ENCODE peak calls at places on chromosomes 1 and 21, in seven cellular contexts. L, U, B, E, P, T and Y are unnamed samples.

GRCh38 chr1:112718691-112719418 is 3.7 kb upstream of the PPM1J start:
- DNase-seq in T (peak), U (peak), E (peak), P (no peak), B (peak), L (peak), Y (peak)

GRCh38 chr1:36803870-36804560 is 230.3 kb downstream of the GRIK3 start:
- DNase-seq in L (no peak), E (no peak), U (no peak), B (no peak), T (no peak), P (no peak), Y (no peak)

GRCh38 chr1:24992761-24993211 is 62.7 kb upstream of the RUNX3 start:
- DNase-seq in T (no peak), E (no peak), P (no peak), L (no peak), U (no peak), B (no peak), Y (no peak)

GRCh38 chr21:33241846-33242245 is 12.1 kb downstream of the IFNAR2 start:
- DNase-seq in L (no peak), P (no peak), E (no peak), B (no peak), T (no peak), U (no peak), Y (peak)

GRCh38 chr1:119040906-119041305 is 52.8 kb upstream of the TBX15 start:
- DNase-seq in U (no peak), L (no peak), E (no peak), P (no peak), B (no peak), T (no peak), Y (no peak)

GRCh38 chr1:8343464-8344001 is 25.6 kb downstream of the SLC45A1 start:
- DNase-seq in P (no peak), U (no peak), B (peak), E (peak), T (no peak), L (peak), Y (no peak)

GRCh38 chr1:10599194-10599861 is 124.6 kb downstream of the PEX14 start:
- DNase-seq in E (no peak), L (peak), B (peak), U (no peak), P (no peak), T (no peak), Y (no peak)

GRCh38 chr1:28190996-28191645 is 14.6 kb upstream of the PTAFR start:
- DNase-seq in E (no peak), P (no peak), B (no peak), U (peak), T (no peak), L (no peak), Y (peak)

GRCh38 chr1:31879981-31880608 is 58.1 kb downstream of the PTP4A2 start:
- DNase-seq in U (no peak), B (no peak), T (peak), L (no peak), P (no peak), E (no peak), Y (no peak)

GRCh38 chr1:115530407-115530806 is 111.4 kb upstream of the VANGL1 start:
- DNase-seq in T (no peak), B (peak), E (no peak), P (no peak), U (no peak), L (peak), Y (no peak)

GRCh38 chr21:46116846-46117585 is 19.1 kb downstream of the COL6A2 start:
- DNase-seq in L (no peak), B (no peak), E (no peak), P (no peak), T (no peak), U (peak), Y (no peak)

GRCh38 chr1:66521736-66522365 is 12.1 kb upstream of the SGIP1 start:
- DNase-seq in T (no peak), E (no peak), U (no peak), P (no peak), L (peak), B (peak), Y (peak)

GRCh38 chr1:44089371-44090070 is 29.1 kb upstream of the KLF17 start:
- DNase-seq in L (peak), B (peak), T (no peak), U (no peak), E (no peak), P (no peak), Y (no peak)

GRCh38 chr1:157982111-157982510 is 11.3 kb upstream of the KIRREL1 start:
- DNase-seq in E (no peak), P (no peak), L (no peak), U (no peak), B (no peak), T (no peak), Y (no peak)

GRCh38 chr1:216815239-216815955 is 92.2 kb upstream of the ESRRG start:
- DNase-seq in T (no peak), U (peak), L (peak), B (no peak), E (no peak), P (no peak), Y (no peak)

GRCh38 chr1:24117722-24118409 is 5.9 kb upstream of the MYOM3 start:
- DNase-seq in E (peak), P (no peak), L (peak), T (no peak), U (peak), B (peak), Y (no peak)

GRCh38 chr21:37914211-37914900 is 1.9 kb downstream of the KCNJ6 start:
- DNase-seq in L (peak), E (no peak), P (no peak), U (no peak), T (no peak), B (peak), Y (peak)

GRCh38 chr1:99548924-99549605 is 96.8 kb upstream of the PALMD start:
- DNase-seq in L (peak), B (peak), P (no peak), T (no peak), E (peak), U (no peak), Y (no peak)

GRCh38 chr1:180892272-180892671 is 20.4 kb upstream of the KIAA1614 start:
- DNase-seq in E (no peak), P (no peak), L (no peak), B (no peak), T (no peak), U (no peak), Y (no peak)

DNA sequence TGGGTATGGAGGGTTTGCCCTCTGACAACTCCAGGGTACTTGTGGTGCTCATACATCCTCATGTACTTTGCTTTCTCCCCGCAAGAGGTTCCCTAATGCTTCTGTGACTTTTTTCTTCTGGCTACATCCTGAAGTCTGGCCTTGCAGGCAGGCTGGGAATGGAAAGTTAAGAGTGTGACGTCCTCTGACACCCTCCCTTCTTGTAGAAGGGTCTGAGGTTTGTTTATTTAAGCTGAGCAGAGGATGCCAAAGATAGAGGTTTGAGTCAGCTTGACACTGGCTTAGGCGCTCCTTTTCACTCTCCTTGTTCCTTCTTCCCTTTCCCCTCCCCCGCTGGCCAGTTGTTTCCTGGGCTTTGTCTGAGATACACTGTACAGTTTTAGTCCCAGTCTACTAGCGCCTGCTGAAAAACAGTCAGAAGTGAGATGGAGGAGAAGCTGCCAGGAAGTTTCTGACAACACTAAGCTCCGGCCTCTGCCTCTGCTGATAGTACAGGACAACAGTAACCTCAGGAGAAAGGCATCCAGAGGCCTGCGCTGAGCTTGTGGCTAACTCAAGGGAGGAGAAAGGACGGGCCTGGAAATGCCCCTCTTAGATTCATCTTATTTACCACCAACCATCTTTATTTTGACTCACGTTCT is at the start of gene MACF1:
- DNase-seq in U (no peak), E (no peak), T (peak), L (peak), P (no peak), B (peak), Y (peak)
- TF ChIP-seq CTCF in U (peak), E (no peak), T (peak), L (peak), P (no peak), B (peak), Y (no peak)

DNA sequence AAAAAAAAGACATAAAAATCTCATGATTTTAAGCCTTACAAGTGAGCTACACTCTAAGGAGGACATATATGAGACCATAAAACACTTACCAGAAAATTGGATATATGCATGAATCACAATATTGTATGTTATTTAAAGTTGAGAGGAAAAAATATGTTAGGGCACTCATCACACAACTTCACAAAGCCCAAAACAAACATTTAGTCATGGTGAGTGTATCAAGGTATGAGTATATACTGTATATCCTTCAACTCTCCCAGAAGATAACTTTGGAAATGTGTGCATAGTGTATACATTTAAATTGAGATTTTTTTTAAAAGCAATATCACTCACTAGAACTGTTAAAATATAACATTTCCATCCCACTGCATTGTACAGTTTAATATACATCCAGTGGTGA is 259.3 kb downstream of the SRGAP2C start:
- DNase-seq in E (no peak), B (no peak), T (no peak), P (no peak), L (no peak), U (no peak), Y (no peak)
- TF ChIP-seq CTCF in E (no peak), B (no peak), T (no peak), P (no peak), L (no peak), U (no peak), Y (no peak)

GRCh38 chr1:33636209-33636608 is 163.8 kb downstream of the ZSCAN20 start:
- DNase-seq in B (no peak), P (no peak), U (no peak), L (no peak), E (no peak), T (no peak), Y (no peak)

GRCh38 chr1:33635336-33636012 is 163.0 kb downstream of the ZSCAN20 start:
- DNase-seq in U (no peak), B (no peak), L (no peak), P (no peak), T (no peak), E (no peak), Y (no peak)

GRCh38 chr1:33637846-33638440 is 165.5 kb downstream of the ZSCAN20 start:
- DNase-seq in P (no peak), U (no peak), B (no peak), T (no peak), L (peak), E (no peak), Y (no peak)

GRCh38 chr1:33640114-33640660 is 167.7 kb downstream of the ZSCAN20 start:
- DNase-seq in U (no peak), P (no peak), E (no peak), B (no peak), T (no peak), L (peak), Y (no peak)

DNA sequence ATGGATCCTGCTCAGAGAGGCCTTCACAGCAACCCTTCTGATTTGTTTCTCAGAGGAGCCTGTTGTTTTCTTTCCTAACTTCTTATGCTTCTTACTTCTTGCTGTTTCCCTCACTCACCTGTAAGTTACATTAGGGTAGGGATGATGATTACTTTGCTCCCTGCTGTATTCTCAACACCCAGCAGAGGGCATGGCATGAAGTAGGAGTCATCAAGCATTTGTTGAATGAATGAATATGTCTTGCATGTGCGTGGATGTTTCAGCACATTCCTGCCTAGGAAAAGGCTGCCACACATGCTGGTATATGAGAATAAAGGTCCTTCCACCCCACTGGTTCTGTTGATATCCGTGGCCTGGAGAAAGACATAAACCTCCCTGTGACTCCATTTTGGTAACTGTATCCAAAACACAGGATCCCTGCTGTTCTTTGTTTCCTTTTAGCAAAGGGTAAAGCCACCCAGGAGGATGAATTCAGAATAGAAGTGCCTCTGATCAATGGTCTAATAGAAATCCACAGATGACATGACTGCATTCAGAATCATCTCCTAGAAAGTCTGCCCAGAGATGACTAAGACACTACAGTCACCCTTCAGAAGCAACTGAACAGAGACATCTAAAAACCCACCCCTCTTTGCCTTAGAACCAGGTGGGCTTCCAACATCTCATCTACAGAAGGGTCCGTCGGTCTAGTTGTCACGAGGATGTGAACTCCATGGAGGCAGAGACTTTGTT is 168.8 kb downstream of the ZSCAN20 start:
- DNase-seq in E (no peak), P (no peak), U (no peak), B (peak), T (peak), L (peak), Y (peak)
- TF ChIP-seq CTCF in E (peak), P (no peak), U (peak), B (peak), T (peak), L (peak), Y (peak)

DNA sequence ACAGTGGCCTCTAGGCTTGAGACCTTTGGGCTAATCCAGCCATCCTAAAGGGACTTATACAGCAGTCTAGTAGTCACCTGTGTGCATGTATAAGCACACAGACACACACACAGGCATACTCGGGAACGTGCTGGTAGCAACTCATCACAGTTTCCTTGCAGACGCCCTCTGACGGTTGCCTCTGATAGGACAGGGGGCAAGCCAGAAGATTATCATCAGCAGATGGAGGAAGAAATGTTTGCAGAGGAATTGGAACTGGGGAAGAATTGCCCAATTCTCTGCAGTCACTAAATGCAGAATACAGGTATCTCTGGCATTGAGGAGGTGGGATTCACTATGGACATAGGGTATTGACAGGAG is 222.2 kb downstream of the C1orf94 start:
- DNase-seq in T (no peak), E (no peak), P (no peak), L (no peak), U (no peak), B (no peak), Y (no peak)
- TF ChIP-seq CTCF in T (peak), E (no peak), P (no peak), L (no peak), U (no peak), B (no peak), Y (no peak)

GRCh38 chr1:155079487-155080249 is 1.0 kb downstream of the EFNA3 start:
- DNase-seq in T (no peak), B (no peak), L (no peak), U (no peak), E (no peak), P (no peak), Y (peak)

GRCh38 chr1:155082301-155082940 is 3.8 kb downstream of the EFNA3 start:
- DNase-seq in B (no peak), U (no peak), P (no peak), T (no peak), E (no peak), L (no peak), Y (no peak)

GRCh38 chr1:155082941-155083541 is 4.4 kb downstream of the EFNA3 start:
- DNase-seq in P (no peak), B (no peak), U (no peak), L (no peak), T (no peak), E (no peak), Y (no peak)

GRCh38 chr1:155080250-155081228 is 1.9 kb downstream of the EFNA3 start:
- DNase-seq in B (no peak), T (peak), E (peak), U (no peak), L (no peak), P (no peak), Y (peak)

DNA sequence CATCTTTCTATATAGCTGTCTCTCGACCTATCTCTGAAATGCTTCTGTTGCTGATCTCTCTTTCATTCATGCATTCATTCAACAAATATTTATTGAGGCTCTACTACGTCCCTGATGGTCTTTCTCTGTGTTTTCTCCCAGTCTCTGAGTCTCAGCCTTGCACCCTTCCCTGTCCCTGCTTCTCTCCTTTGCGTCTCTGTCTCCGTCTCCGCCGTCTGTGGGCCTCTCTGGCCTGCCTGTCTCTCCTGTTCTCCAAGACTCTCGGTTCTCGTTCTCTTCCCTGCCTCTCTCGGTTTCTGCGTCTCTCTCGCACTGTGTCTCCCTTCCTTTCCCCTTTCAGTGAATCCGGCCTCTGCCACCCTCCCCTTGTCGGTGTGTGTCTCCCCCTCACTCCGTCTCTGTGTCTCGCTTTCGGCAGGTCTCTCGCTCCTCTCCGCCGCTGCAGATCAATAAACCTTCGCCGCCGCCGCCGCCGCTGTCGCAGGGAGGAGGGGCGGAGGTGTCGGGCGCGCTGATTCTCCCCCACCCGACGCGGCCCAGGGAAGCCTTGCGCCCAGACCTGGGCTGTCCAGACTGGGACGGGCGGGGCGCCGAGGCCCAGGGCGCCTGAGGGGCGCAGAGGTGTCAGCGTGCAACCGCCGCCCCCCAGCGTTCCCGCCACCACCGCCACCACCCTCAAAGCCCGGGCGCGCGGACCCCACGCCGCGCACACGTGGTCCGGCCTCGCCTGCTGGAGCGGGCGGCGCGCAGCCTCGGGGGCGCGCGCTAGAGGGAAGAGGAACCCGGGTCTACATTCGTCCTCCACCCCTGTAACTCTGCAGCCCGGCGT is 3.0 kb downstream of the EFNA3 start:
- DNase-seq in U (no peak), E (no peak), L (no peak), T (no peak), B (no peak), P (no peak), Y (no peak)
- TF ChIP-seq CTCF in U (no peak), E (no peak), L (no peak), T (no peak), B (no peak), P (no peak), Y (no peak)